ENCODE peak calls at places on chromosomes 12 and 14, in five cellular contexts. One of them, this sample, is unnamed.

GRCh38 chr12:105658389-105658788 is 327.9 kb downstream of the C12orf75 start:
- DNase-seq in dorsolateral prefrontal cortex: no peak
- DNase-seq in lower leg skin: no peak
- DNase-seq in adipocyte: no peak
- DNase-seq in tibial artery: no peak
- DNase-seq in this sample: no peak

GRCh38 chr12:116502989-116503496 is 56.1 kb upstream of the MAP1LC3B2 start:
- DNase-seq in tibial artery: no peak
- DNase-seq in lower leg skin: no peak
- DNase-seq in dorsolateral prefrontal cortex: no peak
- DNase-seq in adipocyte: no peak
- DNase-seq in this sample: peak

GRCh38 chr12:120369476-120370342 is 745 bp upstream of the MSI1 start:
- DNase-seq in lower leg skin: no peak
- DNase-seq in adipocyte: no peak
- DNase-seq in tibial artery: no peak
- DNase-seq in dorsolateral prefrontal cortex: no peak
- DNase-seq in this sample: no peak

GRCh38 chr12:5230151-5230550 is 186.5 kb downstream of the KCNA5 start:
- DNase-seq in tibial artery: no peak
- DNase-seq in adipocyte: no peak
- DNase-seq in dorsolateral prefrontal cortex: no peak
- DNase-seq in lower leg skin: no peak
- DNase-seq in this sample: no peak

GRCh38 chr12:47757840-47758583 is 668 bp downstream of the RAPGEF3 start:
- DNase-seq in adipocyte: no peak
- DNase-seq in tibial artery: no peak
- DNase-seq in lower leg skin: peak
- DNase-seq in dorsolateral prefrontal cortex: no peak
- DNase-seq in this sample: peak

GRCh38 chr12:121167951-121168350 is 35.3 kb downstream of the P2RX7 start:
- DNase-seq in dorsolateral prefrontal cortex: no peak
- DNase-seq in adipocyte: no peak
- DNase-seq in lower leg skin: no peak
- DNase-seq in tibial artery: no peak
- DNase-seq in this sample: no peak

GRCh38 chr12:26647091-26647490 is 185.9 kb downstream of the ITPR2 start:
- DNase-seq in adipocyte: no peak
- DNase-seq in tibial artery: no peak
- DNase-seq in lower leg skin: no peak
- DNase-seq in dorsolateral prefrontal cortex: no peak
- DNase-seq in this sample: no peak

GRCh38 chr12:3123729-3124128 is 46.5 kb downstream of the TSPAN9 start:
- DNase-seq in adipocyte: no peak
- DNase-seq in tibial artery: no peak
- DNase-seq in dorsolateral prefrontal cortex: no peak
- DNase-seq in lower leg skin: no peak
- DNase-seq in this sample: no peak

GRCh38 chr14:60091550-60092511 is at the start of gene PCNX4:
- DNase-seq in tibial artery: peak
- DNase-seq in dorsolateral prefrontal cortex: peak
- DNase-seq in lower leg skin: peak
- DNase-seq in adipocyte: peak
- DNase-seq in this sample: peak

GRCh38 chr14:60092516-60092915 is 793 bp downstream of the PCNX4 start:
- DNase-seq in adipocyte: peak
- DNase-seq in lower leg skin: no peak
- DNase-seq in tibial artery: no peak
- DNase-seq in dorsolateral prefrontal cortex: peak
- DNase-seq in this sample: no peak

GRCh38 chr14:60094306-60094897 is 2.7 kb downstream of the PCNX4 start:
- DNase-seq in lower leg skin: no peak
- DNase-seq in tibial artery: no peak
- DNase-seq in adipocyte: no peak
- DNase-seq in dorsolateral prefrontal cortex: no peak
- DNase-seq in this sample: peak

GRCh38 chr14:60093088-60093487 is 1.4 kb downstream of the PCNX4 start:
- DNase-seq in dorsolateral prefrontal cortex: no peak
- DNase-seq in lower leg skin: no peak
- DNase-seq in adipocyte: peak
- DNase-seq in tibial artery: no peak
- DNase-seq in this sample: no peak

DNA sequence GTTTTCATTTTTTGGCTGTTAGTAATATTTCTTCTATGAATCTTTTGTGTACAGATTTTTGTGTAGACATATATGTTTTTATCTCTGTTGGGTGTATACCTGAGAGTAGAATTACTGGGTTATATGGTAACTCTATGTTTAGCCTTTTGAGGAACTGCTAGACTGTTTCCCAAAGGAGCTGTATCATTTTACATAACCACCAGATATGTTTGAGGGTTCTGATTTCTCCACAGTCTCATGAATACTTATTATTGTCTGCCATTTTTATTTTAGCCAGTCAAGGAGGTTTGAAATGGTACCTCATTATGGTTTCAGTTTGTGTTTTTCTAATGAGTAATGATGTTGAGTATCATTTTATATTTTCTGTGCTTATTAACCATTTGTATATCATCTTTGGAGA is 1.9 kb downstream of the PCNX4 start:
- DNase-seq in adipocyte: peak
- DNase-seq in dorsolateral prefrontal cortex: no peak
- DNase-seq in lower leg skin: no peak
- DNase-seq in tibial artery: no peak
- DNase-seq in this sample: no peak
- H3K4me3 ChIP-seq in adipocyte: peak
- H3K4me3 ChIP-seq in dorsolateral prefrontal cortex: peak
- H3K4me3 ChIP-seq in lower leg skin: no peak
- H3K4me3 ChIP-seq in tibial artery: peak
- H3K4me3 ChIP-seq in this sample: no peak

GRCh38 chr14:59332727-59333126 is 132.5 kb downstream of the GPR135 start:
- DNase-seq in lower leg skin: no peak
- DNase-seq in dorsolateral prefrontal cortex: no peak
- DNase-seq in tibial artery: no peak
- DNase-seq in adipocyte: peak
- DNase-seq in this sample: no peak

GRCh38 chr14:59333235-59333634 is 131.9 kb downstream of the GPR135 start:
- DNase-seq in lower leg skin: no peak
- DNase-seq in tibial artery: no peak
- DNase-seq in dorsolateral prefrontal cortex: no peak
- DNase-seq in adipocyte: peak
- DNase-seq in this sample: no peak

GRCh38 chr14:59337151-59337611 is 128.0 kb downstream of the GPR135 start:
- DNase-seq in lower leg skin: peak
- DNase-seq in dorsolateral prefrontal cortex: peak
- DNase-seq in adipocyte: peak
- DNase-seq in tibial artery: peak
- DNase-seq in this sample: peak

GRCh38 chr14:59333668-59334067 is 131.5 kb downstream of the GPR135 start:
- DNase-seq in adipocyte: peak
- DNase-seq in tibial artery: no peak
- DNase-seq in lower leg skin: no peak
- DNase-seq in dorsolateral prefrontal cortex: no peak
- DNase-seq in this sample: peak

GRCh38 chr14:59336078-59336477 is 129.1 kb downstream of the GPR135 start:
- DNase-seq in adipocyte: no peak
- DNase-seq in lower leg skin: no peak
- DNase-seq in tibial artery: no peak
- DNase-seq in dorsolateral prefrontal cortex: no peak
- DNase-seq in this sample: no peak
- H3K4me3 ChIP-seq in adipocyte: no peak
- H3K4me3 ChIP-seq in lower leg skin: no peak
- H3K4me3 ChIP-seq in tibial artery: no peak
- H3K4me3 ChIP-seq in dorsolateral prefrontal cortex: no peak
- H3K4me3 ChIP-seq in this sample: no peak

GRCh38 chr14:89217876-89218275 is 199.2 kb downstream of the FOXN3 start:
- DNase-seq in tibial artery: no peak
- DNase-seq in adipocyte: no peak
- DNase-seq in lower leg skin: no peak
- DNase-seq in dorsolateral prefrontal cortex: no peak
- DNase-seq in this sample: peak
- H3K4me3 ChIP-seq in tibial artery: no peak
- H3K4me3 ChIP-seq in adipocyte: no peak
- H3K4me3 ChIP-seq in lower leg skin: no peak
- H3K4me3 ChIP-seq in dorsolateral prefrontal cortex: no peak
- H3K4me3 ChIP-seq in this sample: no peak

DNA sequence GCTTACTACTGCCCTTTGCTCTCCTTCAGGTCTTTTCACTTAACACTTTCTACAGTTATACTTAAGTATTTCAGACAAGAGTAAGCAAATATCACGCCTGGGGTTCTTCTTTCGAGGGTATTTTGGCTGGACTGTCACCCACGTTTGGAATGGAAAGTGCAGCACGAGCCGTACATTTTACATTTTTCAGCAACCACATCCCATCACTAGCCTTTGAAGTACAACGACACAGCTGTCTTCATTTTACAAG is 349 bp upstream of the FAM177A1 start:
- DNase-seq in adipocyte: no peak
- DNase-seq in lower leg skin: no peak
- DNase-seq in dorsolateral prefrontal cortex: no peak
- DNase-seq in tibial artery: no peak
- DNase-seq in this sample: no peak
- H3K4me3 ChIP-seq in adipocyte: peak
- H3K4me3 ChIP-seq in lower leg skin: no peak
- H3K4me3 ChIP-seq in dorsolateral prefrontal cortex: peak
- H3K4me3 ChIP-seq in tibial artery: peak
- H3K4me3 ChIP-seq in this sample: peak

DNA sequence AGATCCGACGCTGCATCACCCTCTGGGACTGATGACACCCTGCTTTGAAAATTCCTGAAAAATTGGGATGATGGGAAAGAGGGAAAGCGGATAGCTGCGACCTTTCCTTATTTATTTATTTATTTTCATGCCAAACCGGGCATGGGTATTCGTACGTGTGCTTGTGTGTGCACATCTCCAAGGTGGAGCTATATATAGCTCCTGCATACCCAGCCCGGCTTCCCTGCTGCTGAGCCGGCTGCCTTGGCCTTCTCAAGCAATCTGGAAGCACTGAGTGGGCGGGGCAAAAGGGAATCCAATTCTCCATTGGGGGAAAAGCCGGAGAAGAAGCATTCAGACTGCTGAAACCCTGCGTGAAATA is 1.2 kb downstream of the CNTN1 start:
- DNase-seq in dorsolateral prefrontal cortex: peak
- DNase-seq in adipocyte: no peak
- DNase-seq in tibial artery: no peak
- DNase-seq in lower leg skin: no peak
- DNase-seq in this sample: no peak
- H3K4me3 ChIP-seq in dorsolateral prefrontal cortex: peak
- H3K4me3 ChIP-seq in adipocyte: peak
- H3K4me3 ChIP-seq in tibial artery: peak
- H3K4me3 ChIP-seq in lower leg skin: no peak
- H3K4me3 ChIP-seq in this sample: no peak

GRCh38 chr12:125128380-125128779 is 63.1 kb downstream of the AACS start:
- DNase-seq in dorsolateral prefrontal cortex: no peak
- DNase-seq in tibial artery: no peak
- DNase-seq in adipocyte: no peak
- DNase-seq in lower leg skin: no peak
- DNase-seq in this sample: no peak

GRCh38 chr12:125128806-125129571 is 63.8 kb downstream of the AACS start:
- DNase-seq in tibial artery: no peak
- DNase-seq in lower leg skin: no peak
- DNase-seq in adipocyte: no peak
- DNase-seq in dorsolateral prefrontal cortex: peak
- DNase-seq in this sample: no peak

GRCh38 chr12:125131958-125132357 is 66.7 kb downstream of the AACS start:
- DNase-seq in lower leg skin: no peak
- DNase-seq in adipocyte: no peak
- DNase-seq in dorsolateral prefrontal cortex: no peak
- DNase-seq in tibial artery: no peak
- DNase-seq in this sample: no peak

GRCh38 chr12:125132698-125133400 is 67.6 kb downstream of the AACS start:
- DNase-seq in adipocyte: no peak
- DNase-seq in lower leg skin: no peak
- DNase-seq in tibial artery: no peak
- DNase-seq in dorsolateral prefrontal cortex: peak
- DNase-seq in this sample: peak

GRCh38 chr12:125129592-125130255 is 64.5 kb downstream of the AACS start:
- DNase-seq in dorsolateral prefrontal cortex: peak
- DNase-seq in tibial artery: no peak
- DNase-seq in adipocyte: no peak
- DNase-seq in lower leg skin: no peak
- DNase-seq in this sample: no peak
- H3K4me3 ChIP-seq in dorsolateral prefrontal cortex: no peak
- H3K4me3 ChIP-seq in tibial artery: no peak
- H3K4me3 ChIP-seq in adipocyte: no peak
- H3K4me3 ChIP-seq in lower leg skin: no peak
- H3K4me3 ChIP-seq in this sample: peak

DNA sequence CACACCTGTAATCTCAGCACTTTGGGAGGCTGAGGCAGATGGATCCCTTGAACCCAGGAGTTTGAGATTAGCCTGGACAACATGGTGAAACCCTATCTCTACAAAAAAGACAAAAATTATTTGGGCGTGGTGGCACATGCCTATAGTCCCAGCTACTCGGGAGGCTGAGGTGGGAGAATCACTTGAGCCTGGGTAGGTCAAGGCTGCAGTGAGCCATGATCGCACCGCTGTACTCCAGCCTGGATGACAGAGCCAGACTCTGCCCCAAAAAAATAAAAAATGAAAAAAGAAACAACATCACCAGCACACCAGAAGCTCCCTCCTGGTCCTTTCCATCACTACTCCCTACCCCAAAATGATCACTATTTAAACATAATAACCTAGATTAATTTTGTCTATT is 2.6 kb downstream of the VEZT start:
- DNase-seq in adipocyte: no peak
- DNase-seq in dorsolateral prefrontal cortex: no peak
- DNase-seq in tibial artery: no peak
- DNase-seq in lower leg skin: no peak
- DNase-seq in this sample: no peak
- H3K4me3 ChIP-seq in adipocyte: no peak
- H3K4me3 ChIP-seq in dorsolateral prefrontal cortex: peak
- H3K4me3 ChIP-seq in tibial artery: no peak
- H3K4me3 ChIP-seq in lower leg skin: no peak
- H3K4me3 ChIP-seq in this sample: no peak

DNA sequence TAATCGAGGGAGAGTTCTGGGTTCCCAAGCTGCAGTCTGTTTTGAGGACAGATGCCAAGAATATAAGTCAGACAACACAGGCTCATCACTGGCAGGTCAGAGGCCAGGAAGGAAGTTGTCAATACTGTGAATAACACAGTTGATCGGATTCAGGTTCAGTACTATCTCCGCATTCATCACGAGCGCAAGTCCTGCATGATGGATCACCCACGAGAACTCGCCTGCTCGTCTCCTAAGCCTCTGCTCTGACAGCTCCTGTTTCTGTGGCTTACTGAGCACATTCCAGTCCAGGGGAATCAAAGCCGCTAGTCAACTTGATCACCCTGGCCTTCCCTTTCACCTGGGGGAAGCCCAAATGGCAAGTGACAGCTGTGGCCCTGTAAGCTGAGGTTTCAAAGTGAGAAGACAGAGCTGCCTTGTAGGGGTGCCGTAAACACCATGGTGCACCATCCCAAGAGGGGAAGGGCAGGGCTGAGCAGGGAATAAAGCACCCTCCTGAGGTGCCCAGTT is 60.1 kb upstream of the DICER1 start:
- DNase-seq in lower leg skin: no peak
- DNase-seq in dorsolateral prefrontal cortex: no peak
- DNase-seq in tibial artery: no peak
- DNase-seq in adipocyte: no peak
- DNase-seq in this sample: no peak
- H3K4me3 ChIP-seq in lower leg skin: no peak
- H3K4me3 ChIP-seq in dorsolateral prefrontal cortex: no peak
- H3K4me3 ChIP-seq in tibial artery: no peak
- H3K4me3 ChIP-seq in adipocyte: no peak
- H3K4me3 ChIP-seq in this sample: no peak

This sample was measured in trophoblast cell.